ENCODE peak calls at places on chromosomes 7 and 10, in four cellular contexts. U is natural killer cell; B is stimulated activated naive CD8-positive, alpha-beta T cell treated with anti-CD3 and anti-CD28 coated beads, Interleukin-15, Interleukin-2, amounts not matched to agents 100 U/mL and 50 U/mL, for 24 hours; A is esophagus mucosa. P is an unnamed sample.
A peak's percentile ranks its signal among the peaks of the same experiment; 100 is the strongest.

GRCh38 chr10:91694170-91694794 is 61.4 kb upstream of the PPP1R3C start:
- ATAC-seq in B (no peak), A (peak; percentile 81), U (no peak), P (no peak)

GRCh38 chr7:86900886-86901285 is 158.6 kb downstream of the ELAPOR2 start:
- ATAC-seq in A (no peak), B (no peak), U (no peak), P (no peak)

GRCh38 chr7:3959364-3959763 is 658.3 kb downstream of the SDK1 start:
- ATAC-seq in A (no peak), U (no peak), B (no peak), P (no peak)

GRCh38 chr7:68509054-68509453 is 1089.2 kb upstream of the AUTS2 start:
- ATAC-seq in B (no peak), A (no peak), U (no peak), P (no peak)

GRCh38 chr10:76393875-76394706 is 962.7 kb downstream of the LRMDA start:
- ATAC-seq in A (no peak), U (no peak), B (no peak), P (no peak)

GRCh38 chr7:75961194-75961593 is 33.2 kb downstream of the TMEM120A start:
- ATAC-seq in B (no peak), A (no peak), U (no peak), P (no peak)

GRCh38 chr7:151194188-151194587 is 7.1 kb upstream of the ASB10 start:
- ATAC-seq in B (no peak), A (no peak), U (no peak), P (no peak)

GRCh38 chr7:70595741-70596574 is 536.0 kb upstream of the GALNT17 start:
- ATAC-seq in U (peak; percentile 57), B (peak; percentile 65), A (peak; percentile 29), P (no peak)

GRCh38 chr10:95414844-95415545 is 124.2 kb upstream of the PDLIM1 start:
- ATAC-seq in A (no peak), B (no peak), U (no peak), P (no peak)

P was measured in activated CD4-positive, CD25-positive, alpha-beta regulatory T cell treated with anti-CD3 and anti-CD28 coated beads, Interleukin-2, amount 50 U/mL, for 24 hours.